ENCODE peak calls at places on chromosomes 7 and 10, in four cellular contexts. F is GM12878, X is IMR-90, W is K562. T is an unnamed sample.

GRCh38 chr7:20229652-20230500 is 12.7 kb upstream of the MACC1 start:
- DNase-seq in F (no peak), W (no peak), X (peak; percentile 93), T (peak; percentile 95)

GRCh38 chr10:97180367-97180763 is 5.4 kb downstream of the SLIT1 start:
- DNase-seq in X (no peak), F (no peak), W (no peak), T (no peak)

GRCh38 chr10:78969719-78970118 is 99.0 kb upstream of the ZMIZ1 start:
- DNase-seq in X (no peak), F (no peak), W (no peak), T (no peak)

GRCh38 chr10:43892062-43892765 is 243.5 kb upstream of the ZNF32 start:
- DNase-seq in X (peak; percentile 50), W (no peak), F (no peak), T (no peak)

GRCh38 chr10:73889014-73889413 is 14.7 kb upstream of the CAMK2G start:
- DNase-seq in X (peak; percentile 78), F (no peak), W (no peak), T (no peak)

GRCh38 chr10:72126184-72126871 is 38.0 kb upstream of the SPOCK2 start:
- DNase-seq in X (peak; percentile 75), F (no peak), W (peak; percentile 27), T (peak; percentile 65)

GRCh38 chr10:81116201-81116600 is 578.5 kb downstream of the SH2D4B start:
- DNase-seq in W (no peak), X (peak; percentile 4), F (no peak), T (no peak)

GRCh38 chr10:99235872-99236626 is 397 bp upstream of the HPSE2 start:
- DNase-seq in W (no peak), X (no peak), F (no peak), T (no peak)

DNA sequence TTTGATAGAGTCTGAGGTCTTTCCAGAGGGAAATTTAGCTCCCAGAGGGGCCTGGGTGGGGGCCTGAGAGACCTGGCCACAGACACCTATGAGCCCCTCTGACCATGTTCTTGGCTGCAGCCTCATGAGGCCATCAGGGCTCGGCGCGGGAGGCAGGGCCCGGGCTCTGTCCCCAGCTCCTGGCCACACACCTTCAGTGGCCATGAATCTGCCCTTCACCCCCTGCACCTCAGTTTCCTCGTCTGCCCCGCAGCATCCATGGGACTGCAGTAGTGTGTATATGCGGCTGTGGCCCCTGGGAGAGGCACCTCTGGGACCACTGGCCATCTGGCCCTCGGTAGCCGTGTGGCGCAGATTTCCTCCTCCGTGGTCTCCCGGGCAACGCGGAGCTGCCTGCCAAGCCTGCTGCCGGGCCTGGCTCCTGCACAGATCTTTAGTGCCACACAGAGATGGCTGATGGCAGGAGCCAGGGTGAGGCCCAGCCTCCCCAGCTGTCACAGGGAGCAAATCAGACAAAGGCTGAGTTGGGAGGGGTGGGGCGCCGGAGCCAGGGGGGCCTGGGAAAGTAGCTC is 23.6 kb upstream of the ADCYAP1R1 start:
- DNase-seq in W (no peak), X (no peak), F (no peak), T (no peak)
- TF ChIP-seq FOS in W (no peak), X (no peak), F (no peak), T (no peak)

GRCh38 chr10:68957654-68958053 is 1.7 kb downstream of the DDX21 start:
- DNase-seq in W (no peak), X (no peak), F (no peak), T (peak; percentile 7)

GRCh38 chr10:68955414-68955785 is 570 bp upstream of the DDX21 start:
- DNase-seq in X (no peak), W (no peak), F (no peak), T (no peak)

GRCh38 chr10:68957284-68957615 is 1.3 kb downstream of the DDX21 start:
- DNase-seq in F (no peak), W (no peak), X (no peak), T (no peak)

GRCh38 chr10:68954904-68955303 is 1.1 kb upstream of the DDX21 start:
- DNase-seq in W (no peak), F (no peak), X (no peak), T (no peak)

GRCh38 chr10:68955786-68956532 is at the start of gene DDX21:
- DNase-seq in W (peak; percentile 94), F (peak; percentile 76), X (peak; percentile 93), T (peak; percentile 92)
- TF ChIP-seq POLR2A in W (peak; percentile 99), F (peak; percentile 94), X (peak; percentile 94), T (peak; percentile 91)

GRCh38 chr10:86775056-86775858 is 18.8 kb downstream of the BMPR1A start:
- DNase-seq in W (peak; percentile 24), F (peak; percentile 55), X (peak; percentile 33), T (no peak)
- TF ChIP-seq FOS in W (no peak), F (no peak), X (no peak), T (no peak)

DNA sequence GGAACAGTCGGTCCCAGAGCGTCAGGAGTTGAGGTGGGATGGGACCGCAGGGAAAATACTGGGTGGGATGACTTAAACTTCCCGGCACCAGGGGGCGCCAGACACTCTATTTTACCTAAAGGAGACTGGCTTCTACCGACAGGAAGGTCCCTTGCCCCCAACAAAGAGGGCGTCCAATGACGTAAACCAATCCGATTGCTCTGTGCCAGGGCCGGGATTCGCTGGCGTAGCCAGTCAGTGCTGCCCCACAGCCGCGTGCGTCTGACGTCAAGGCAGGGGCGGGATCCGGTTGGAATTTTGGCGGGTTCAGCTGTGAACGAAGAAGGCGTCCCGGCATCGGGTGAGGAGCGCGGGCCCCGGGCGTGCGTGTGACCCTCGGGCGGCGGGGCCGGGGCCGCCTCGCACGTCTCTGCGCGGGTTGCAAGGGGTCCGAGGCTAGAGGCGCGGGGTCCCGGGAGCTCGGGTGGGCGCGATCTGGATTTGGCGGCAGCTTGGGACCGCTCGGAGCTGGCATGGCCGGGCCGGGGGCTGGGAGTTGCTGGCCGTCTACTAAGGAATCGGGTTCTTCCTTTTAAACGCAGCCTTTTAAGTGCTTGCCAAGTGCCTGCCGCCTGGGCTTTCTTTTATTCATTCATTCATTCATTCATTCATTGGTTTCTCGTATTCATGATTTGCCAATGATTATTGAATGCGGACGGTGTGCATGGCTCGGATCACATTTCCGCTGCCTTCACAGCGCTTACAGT is at the start of gene MCM10:
- DNase-seq in W (peak; percentile 95), F (peak; percentile 96), X (peak; percentile 100), T (peak; percentile 99)
- TF ChIP-seq POLR2A in W (peak; percentile 79), F (peak; percentile 73), X (no peak), T (peak; percentile 49)

GRCh38 chr10:129192344-129193128 is 274.5 kb upstream of the MGMT start:
- DNase-seq in X (no peak), W (no peak), F (no peak), T (no peak)
- TF ChIP-seq FOS in X (no peak), W (no peak), F (no peak), T (no peak)

T was measured in endothelial cell of umbilical vein.